ENCODE peak calls at places on chromosomes 7 and 10, in four cellular contexts. N, Q, T and S are unnamed samples.

GRCh38 chr10:98267069-98267893 is 713 bp downstream of the LOXL4 start:
- DNase-seq in N (no peak), T (no peak), Q (no peak), S (no peak)

GRCh38 chr7:55108818-55109217 is 90.0 kb downstream of the EGFR start:
- DNase-seq in N (no peak), Q (no peak), T (no peak), S (no peak)

GRCh38 chr10:12400266-12400931 is 51.1 kb downstream of the CAMK1D start:
- DNase-seq in N (no peak), T (no peak), Q (peak; percentile 70), S (no peak)

GRCh38 chr7:4151926-4152549 is 530.1 kb upstream of the FOXK1 start:
- DNase-seq in Q (no peak), N (no peak), T (no peak), S (no peak)

GRCh38 chr7:84261509-84261908 is 66.9 kb upstream of the SEMA3A start:
- DNase-seq in T (no peak), N (no peak), Q (no peak), S (no peak)

GRCh38 chr10:35420044-35420443 is 83.7 kb downstream of the CCNY start:
- DNase-seq in T (no peak), Q (peak; percentile 38), N (no peak), S (peak; percentile 47)

GRCh38 chr7:143437568-143437967 is 5.7 kb upstream of the TAS2R60 start:
- DNase-seq in Q (no peak), N (no peak), T (no peak), S (peak; percentile 65)

GRCh38 chr10:77036993-77037734 is 600.4 kb downstream of the KCNMA1 start:
- DNase-seq in Q (no peak), T (no peak), N (peak; percentile 63), S (peak; percentile 25)

GRCh38 chr10:72315054-72315453 is 39.7 kb downstream of the DNAJB12 start:
- DNase-seq in Q (no peak), N (no peak), T (no peak), S (no peak)

GRCh38 chr7:131095346-131095745 is 232.3 kb upstream of the MKLN1 start:
- DNase-seq in N (no peak), Q (no peak), T (no peak), S (no peak)

GRCh38 chr7:41809487-41810257 is 106.8 kb upstream of the INHBA start:
- DNase-seq in N (no peak), T (no peak), Q (peak; percentile 68), S (no peak)

GRCh38 chr7:87179180-87179579 is 26.9 kb downstream of the DMTF1 start:
- DNase-seq in N (no peak), T (no peak), Q (no peak), S (no peak)

GRCh38 chr7:114466911-114467310 is 52.3 kb downstream of the FOXP2 start:
- DNase-seq in Q (peak; percentile 19), N (no peak), T (no peak), S (peak; percentile 78)

GRCh38 chr7:46649896-46650295 is 728.8 kb upstream of the IGFBP3 start:
- DNase-seq in N (no peak), Q (no peak), T (no peak), S (no peak)

GRCh38 chr10:84341983-84342382 is 13.6 kb downstream of the CCSER2 start:
- DNase-seq in Q (no peak), N (no peak), T (no peak), S (no peak)

GRCh38 chr10:43055991-43056567 is 20.8 kb upstream of the RET start:
- DNase-seq in T (no peak), Q (no peak), N (no peak), S (no peak)

GRCh38 chr7:20083781-20084180 is 133.4 kb downstream of the MACC1 start:
- DNase-seq in T (peak; percentile 4), N (no peak), Q (peak; percentile 3), S (no peak)

GRCh38 chr7:9719303-9719702 is 1254.4 kb upstream of the PHF14 start:
- DNase-seq in T (no peak), N (no peak), Q (no peak), S (no peak)

GRCh38 chr10:99659868-99660366 is 608 bp downstream of the ENTPD7 start:
- DNase-seq in T (no peak), N (no peak), Q (no peak), S (peak; percentile 17)

GRCh38 chr7:64630496-64630895 is 35.4 kb upstream of the ZNF107 start:
- DNase-seq in T (no peak), N (peak; percentile 49), Q (peak; percentile 15), S (no peak)

GRCh38 chr10:109953745-109954144 is 30.4 kb upstream of the XPNPEP1 start:
- DNase-seq in T (no peak), Q (no peak), N (no peak), S (no peak)

GRCh38 chr10:59134785-59135184 is 41.7 kb upstream of the PHYHIPL start:
- DNase-seq in Q (no peak), N (no peak), T (no peak), S (no peak)

GRCh38 chr10:130300608-130301025 is 164.4 kb downstream of the GLRX3 start:
- DNase-seq in T (no peak), N (no peak), Q (no peak), S (no peak)

GRCh38 chr10:69959911-69960310 is 92.7 kb upstream of the MACROH2A2 start:
- DNase-seq in N (no peak), T (no peak), Q (no peak), S (no peak)

GRCh38 chr7:82194011-82194410 is 249.6 kb downstream of the CACNA2D1 start:
- DNase-seq in Q (peak; percentile 66), T (peak; percentile 13), N (no peak), S (peak; percentile 31)

GRCh38 chr10:60236869-60237524 is 152.7 kb downstream of the ANK3 start:
- DNase-seq in N (no peak), Q (no peak), T (no peak), S (peak; percentile 44)

GRCh38 chr7:8327199-8327598 is 65.2 kb upstream of the ICA1 start:
- DNase-seq in T (no peak), Q (no peak), N (no peak), S (no peak)

GRCh38 chr10:82813856-82814255 is 938.9 kb downstream of the NRG3 start:
- DNase-seq in T (no peak), N (no peak), Q (no peak), S (peak; percentile 37)

GRCh38 chr10:113087082-113088029 is 137.3 kb downstream of the TCF7L2 start:
- DNase-seq in N (peak; percentile 32), Q (peak; percentile 100), T (peak; percentile 79), S (peak; percentile 99)

GRCh38 chr10:12728569-12728968 is 272.9 kb downstream of the CCDC3 start:
- DNase-seq in N (no peak), Q (peak; percentile 26), T (no peak), S (no peak)

GRCh38 chr10:129958686-129959543 is 5.2 kb downstream of the EBF3 start:
- DNase-seq in T (no peak), N (no peak), Q (no peak), S (no peak)

GRCh38 chr7:129801882-129802281 is 150.9 kb downstream of the UBE2H start:
- DNase-seq in N (no peak), T (no peak), Q (no peak), S (no peak)

GRCh38 chr10:22280078-22280477 is 36.1 kb upstream of the COMMD3 start:
- DNase-seq in N (no peak), Q (no peak), T (no peak), S (no peak)

GRCh38 chr10:79027147-79028055 is 41.4 kb upstream of the ZMIZ1 start:
- DNase-seq in Q (no peak), T (no peak), N (peak; percentile 76), S (no peak)

GRCh38 chr7:131931368-131931767 is 374.9 kb upstream of the PODXL start:
- DNase-seq in Q (peak; percentile 1), N (no peak), T (no peak), S (no peak)

DNA sequence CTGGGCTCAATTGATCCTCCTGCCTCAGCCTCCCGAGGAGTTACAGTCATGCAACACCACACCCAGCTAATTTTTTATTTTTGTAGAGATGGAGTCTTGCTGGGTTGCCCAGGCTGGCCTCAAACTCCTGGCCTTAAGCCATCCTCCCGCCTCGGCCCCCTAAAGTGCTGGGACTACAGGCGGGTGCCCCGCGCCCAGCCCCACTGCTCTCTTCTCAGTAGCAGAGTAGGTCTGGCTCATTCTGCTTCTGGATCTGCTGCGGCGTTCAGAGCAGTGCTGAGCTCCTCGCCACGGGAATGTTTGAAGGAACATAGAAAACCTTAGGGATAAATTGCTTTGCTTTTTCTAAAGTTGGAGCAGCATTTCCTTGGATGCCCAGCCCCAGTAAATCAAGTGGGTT is 27.4 kb downstream of the WIPI2 start:
- DNase-seq in N (no peak), T (no peak), Q (no peak), S (no peak)
- H3K9me1 ChIP-seq in N (no peaks in the 10 kb centered on the region), T (no peaks in the 10 kb centered on the region), Q (peaks cover 8% of the 10 kb centered on the region), S (no peaks in the 10 kb centered on the region)

GRCh38 chr10:101694056-101694673 is 805 bp downstream of the FBXW4 start:
- DNase-seq in Q (peak; percentile 39), N (peak; percentile 66), T (no peak), S (peak; percentile 68)

GRCh38 chr10:101696632-101697031 is 1.7 kb upstream of the FBXW4 start:
- DNase-seq in T (no peak), Q (no peak), N (no peak), S (no peak)

GRCh38 chr10:101693701-101694055 is 1.3 kb downstream of the FBXW4 start:
- DNase-seq in T (no peak), N (no peak), Q (peak; percentile 60), S (no peak)

GRCh38 chr10:101694674-101695403 is at the start of gene FBXW4:
- DNase-seq in N (peak; percentile 78), T (no peak), Q (peak; percentile 18), S (peak; percentile 39)

DNA sequence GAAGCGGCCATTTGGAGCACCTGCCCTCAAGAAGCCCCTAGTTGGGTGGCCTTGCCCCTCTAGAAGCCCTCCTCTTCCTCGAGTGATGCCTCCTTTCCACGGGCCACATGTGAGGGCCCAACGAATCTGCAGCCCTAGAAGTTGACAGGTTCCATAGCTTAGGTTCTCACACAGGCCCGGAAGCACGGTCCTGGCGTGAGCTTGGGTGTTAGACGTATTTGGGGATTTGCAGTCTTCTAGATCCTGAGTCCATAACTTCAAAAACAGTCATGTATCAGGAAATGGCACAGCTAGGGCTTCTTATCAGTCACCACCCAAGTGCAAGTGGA is 398 bp upstream of the FBXW4 start:
- DNase-seq in N (no peak), T (no peak), Q (no peak), S (peak; percentile 40)
- H3K9ac ChIP-seq in N (peak overlapping the region; percentile 93), T (peak overlapping the region; percentile 98), Q (no peak overlapping the region), S (peak overlapping the region; percentile 25)

DNA sequence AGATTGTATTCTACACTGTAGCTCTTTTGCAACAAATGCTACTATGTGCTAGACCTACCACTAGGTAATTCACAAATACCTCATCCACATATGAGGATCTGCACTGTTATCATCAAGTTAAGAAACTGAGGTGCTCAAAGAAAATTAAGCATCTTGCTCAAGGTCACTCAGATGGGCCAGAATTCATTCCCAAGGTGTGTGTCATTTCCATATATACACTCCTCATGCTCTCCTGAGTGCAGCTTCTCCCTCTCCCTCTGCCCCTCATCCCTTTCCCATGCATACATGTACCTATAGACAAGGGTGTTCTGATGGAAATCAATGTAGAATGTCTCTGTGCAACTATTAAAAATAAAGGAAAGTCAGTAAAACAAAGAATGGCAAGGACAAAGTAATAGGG is 146.2 kb downstream of the ZNF438 start:
- DNase-seq in T (no peak), Q (no peak), N (no peak), S (no peak)
- H3K9me1 ChIP-seq in T (no peaks in the 10 kb centered on the region), Q (no peaks in the 10 kb centered on the region), N (no peaks in the 10 kb centered on the region), S (no peaks in the 10 kb centered on the region)

DNA sequence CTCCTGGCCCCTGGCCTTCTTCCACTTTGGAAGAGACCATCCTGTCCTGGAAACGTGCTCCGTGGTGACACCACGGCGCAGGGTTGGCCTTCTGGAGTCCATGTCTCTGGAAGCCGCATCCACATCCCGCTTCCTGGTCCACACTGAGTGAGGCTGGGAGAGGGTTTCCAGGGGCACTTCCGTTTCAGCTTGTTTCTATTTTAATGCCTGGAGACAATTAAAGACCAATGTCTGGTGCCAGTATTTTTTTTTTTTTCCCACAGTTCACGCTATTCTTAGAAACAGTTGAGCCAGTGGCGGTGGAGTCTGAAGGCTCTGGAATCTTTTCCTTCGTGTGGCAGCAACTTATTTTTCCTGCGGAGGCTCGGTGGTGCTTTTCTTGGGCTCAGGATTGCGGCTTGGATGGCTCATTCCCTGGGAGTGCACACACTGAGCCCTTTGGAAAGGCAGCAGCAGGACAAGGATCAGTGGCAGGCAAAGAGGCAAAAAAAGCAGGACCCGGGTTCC is 202.6 kb downstream of the BAMBI start:
- DNase-seq in T (no peak), N (no peak), Q (no peak), S (peak; percentile 15)
- H3K9ac ChIP-seq in T (no peak overlapping the region), N (no peak overlapping the region), Q (no peak overlapping the region), S (no peak overlapping the region)